ENCODE peak calls at places on chromosomes 7 and 10, in five cellular contexts. X is stimulated activated effector memory CD8-positive, alpha-beta T cell treated with anti-CD3 and anti-CD28 coated beads, Interleukin-12 subunit alpha, Interleukin-12 subunit beta, amount 100 ng/mL, for 72 hours; M is G401; G is hippocampal formation; W is tibial nerve. I is an unnamed sample.

GRCh38 chr10:29471483-29471859 is 163.3 kb downstream of the SVIL start:
- DNase-seq in X (no peak), M (no peak), G (no peak), W (no peak), I (no peak)

GRCh38 chr7:112162161-112163020 is 43.8 kb downstream of the DOCK4 start:
- DNase-seq in X (no peak), M (peak; percentile 56), G (peak; percentile 74), W (no peak), I (no peak)

GRCh38 chr10:117663750-117664149 is 121.2 kb downstream of the EMX2 start:
- DNase-seq in X (no peak), M (no peak), G (no peak), W (no peak), I (no peak)

GRCh38 chr7:69780377-69780776 is 182.1 kb downstream of the AUTS2 start:
- DNase-seq in X (no peak), M (no peak), G (no peak), W (no peak), I (no peak)

GRCh38 chr7:135979674-135980660 is 2.8 kb upstream of the MTPN start:
- DNase-seq in X (no peak), M (no peak), G (no peak), W (no peak), I (no peak)

GRCh38 chr10:23886355-23886754 is 322.6 kb upstream of the KIAA1217 start:
- DNase-seq in X (no peak), M (no peak), G (no peak), W (no peak), I (no peak)

GRCh38 chr10:120735773-120736371 is 115.3 kb upstream of the WDR11 start:
- DNase-seq in X (no peak), M (peak; percentile 59), G (no peak), W (no peak), I (peak; percentile 3)

GRCh38 chr7:19982841-19983835 is 209.7 kb upstream of the TMEM196 start:
- DNase-seq in X (no peak), M (no peak), G (no peak), W (peak; percentile 57), I (no peak)

GRCh38 chr7:54888736-54889082 is 129.7 kb upstream of the SEC61G start:
- DNase-seq in X (no peak), M (no peak), G (no peak), W (no peak), I (no peak)

GRCh38 chr7:14793151-14793550 is 109.4 kb downstream of the DGKB start:
- DNase-seq in X (no peak), M (no peak), G (no peak), W (no peak), I (no peak)

GRCh38 chr10:82267014-82267413 is 392.0 kb downstream of the NRG3 start:
- DNase-seq in X (no peak), M (no peak), G (no peak), W (no peak), I (no peak)

GRCh38 chr7:22854158-22855048 is 31.8 kb upstream of the TOMM7 start:
- DNase-seq in X (peak; percentile 92), M (peak; percentile 47), G (peak; percentile 46), W (peak; percentile 86), I (no peak)

GRCh38 chr7:11171569-11172192 is 198.0 kb downstream of the PHF14 start:
- DNase-seq in X (no peak), M (peak; percentile 34), G (no peak), W (no peak), I (no peak)

GRCh38 chr10:86657396-86658011 is 3.2 kb downstream of the OPN4 start:
- DNase-seq in X (no peak), M (no peak), G (no peak), W (no peak), I (no peak)

GRCh38 chr10:21496285-21497176 is 29.0 kb downstream of the SKIDA1 start:
- DNase-seq in X (peak; percentile 74), M (peak; percentile 65), G (peak; percentile 59), W (peak; percentile 46), I (no peak)

GRCh38 chr7:66082886-66083415 is 7.3 kb downstream of the ASL start:
- DNase-seq in X (no peak), M (no peak), G (no peak), W (no peak), I (no peak)

GRCh38 chr7:120402368-120402767 is 129.4 kb downstream of the KCND2 start:
- DNase-seq in X (no peak), M (peak; percentile 67), G (no peak), W (no peak), I (no peak)

GRCh38 chr7:77727936-77728701 is 31.9 kb downstream of the RSBN1L start:
- DNase-seq in X (no peak), M (peak; percentile 76), G (peak; percentile 6), W (no peak), I (no peak)

GRCh38 chr7:35289376-35289775 is 35.5 kb upstream of the TBX20 start:
- DNase-seq in X (no peak), M (no peak), G (no peak), W (no peak), I (no peak)